ENCODE peak calls at places on chromosomes 2 and 18, in seven cellular contexts. I, P, C, G, Y, J and F are unnamed samples.

GRCh38 chr2:21683838-21684237 is 560.1 kb downstream of the TDRD15 start:
- DNase-seq in Y (no peak), I (no peak), G (no peak), J (no peak), C (no peak), P (no peak), F (no peak)

GRCh38 chr2:44275915-44276279 is 617 bp downstream of the SLC3A1 start:
- DNase-seq in I (no peak), Y (no peak), J (no peak), P (no peak), G (no peak), C (peak), F (no peak)

GRCh38 chr2:145860083-145860482 is 1340.2 kb upstream of the ZEB2 start:
- DNase-seq in J (no peak), Y (no peak), G (no peak), P (no peak), C (no peak), I (no peak), F (no peak)

GRCh38 chr2:29075894-29076700 is 1.8 kb upstream of the PCARE start:
- DNase-seq in I (no peak), C (peak), P (no peak), G (no peak), Y (peak), J (no peak), F (no peak)

GRCh38 chr2:136582631-136583205 is 182.6 kb upstream of the THSD7B start:
- DNase-seq in G (peak), P (no peak), Y (peak), C (no peak), J (peak), I (no peak), F (no peak)

GRCh38 chr2:126244937-126245336 is 411.0 kb upstream of the GYPC start:
- DNase-seq in J (peak), I (no peak), P (no peak), C (peak), Y (peak), G (peak), F (no peak)

GRCh38 chr18:50649821-50650220 is 89.9 kb downstream of the MAPK4 start:
- DNase-seq in Y (no peak), C (peak), I (no peak), P (no peak), J (no peak), G (no peak), F (no peak)

GRCh38 chr2:39547811-39548719 is 111.0 kb upstream of the MAP4K3 start:
- DNase-seq in I (no peak), J (no peak), Y (no peak), C (peak), P (no peak), G (no peak), F (peak)

GRCh38 chr2:31476511-31477171 is 62.1 kb upstream of the XDH start:
- DNase-seq in G (no peak), J (no peak), I (no peak), Y (no peak), C (peak), P (no peak), F (no peak)

GRCh38 chr2:142581491-142581890 is 296.0 kb upstream of the KYNU start:
- DNase-seq in I (no peak), Y (no peak), C (no peak), J (no peak), P (no peak), G (no peak), F (no peak)

GRCh38 chr2:128780434-128781080 is 461.9 kb upstream of the HS6ST1 start:
- DNase-seq in Y (no peak), I (no peak), J (no peak), C (no peak), G (no peak), P (no peak), F (no peak)

GRCh38 chr18:58034370-58034769 is 9.7 kb upstream of the NEDD4L start:
- DNase-seq in J (no peak), P (no peak), C (no peak), G (no peak), I (no peak), Y (no peak), F (no peak)

GRCh38 chr2:18804540-18804939 is 215.2 kb upstream of the NT5C1B start:
- DNase-seq in J (no peak), Y (no peak), C (no peak), G (no peak), P (no peak), I (no peak), F (peak)

GRCh38 chr2:20423847-20424246 is 23.0 kb upstream of the RHOB start:
- DNase-seq in P (no peak), C (no peak), Y (no peak), G (no peak), J (no peak), I (no peak), F (no peak)

GRCh38 chr2:187206071-187206470 is 242.0 kb downstream of the CALCRL start:
- DNase-seq in I (no peak), Y (peak), C (no peak), P (no peak), J (no peak), G (no peak), F (peak)

GRCh38 chr2:170321526-170321925 is 143.6 kb downstream of the MYO3B start:
- DNase-seq in C (no peak), I (no peak), G (no peak), J (no peak), Y (no peak), P (no peak), F (no peak)

GRCh38 chr2:40430741-40431599 is 20.9 kb downstream of the SLC8A1 start:
- DNase-seq in Y (no peak), J (no peak), G (no peak), C (no peak), P (no peak), I (no peak), F (no peak)

GRCh38 chr2:239272626-239273025 is 128.2 kb downstream of the HDAC4 start:
- DNase-seq in I (no peak), Y (no peak), C (no peak), G (no peak), P (no peak), J (no peak), F (no peak)

GRCh38 chr2:96591494-96591893 is 46.6 kb downstream of the KANSL3 start:
- DNase-seq in Y (no peak), C (no peak), P (no peak), G (no peak), I (no peak), J (no peak), F (no peak)